ENCODE peak calls at places on chromosomes 16 and 17, in nine cellular contexts. N, I, O, J, S, V, L, E and X are unnamed samples.

GRCh38 chr17:6786618-6787017 is 10.6 kb downstream of the FBXO39 start:
- DNase-seq in E (no peak), V (no peak), S (no peak), O (no peak), I (no peak), J (no peak), L (peak), N (no peak), X (peak)

GRCh38 chr17:82876602-82877391 is 37.0 kb upstream of the ZNF750 start:
- DNase-seq in V (peak), E (peak), I (no peak), S (no peak), O (peak), J (no peak), N (peak), L (peak), X (peak)

GRCh38 chr17:16215002-16215272 is 397 bp downstream of the NCOR1 start:
- DNase-seq in N (no peak), I (no peak), J (no peak), L (no peak), E (no peak), V (peak), S (no peak), O (peak), X (no peak)

GRCh38 chr17:18143044-18143936 is 34.7 kb downstream of the MYO15A start:
- DNase-seq in I (no peak), O (peak), L (no peak), S (no peak), J (no peak), N (no peak), E (no peak), V (no peak), X (peak)

GRCh38 chr17:4908301-4908700 is 5.4 kb upstream of the CHRNE start:
- DNase-seq in O (no peak), S (no peak), N (no peak), L (peak), J (no peak), V (no peak), E (no peak), I (no peak), X (no peak)

GRCh38 chr16:61128545-61129323 is 907.5 kb downstream of the CDH8 start:
- DNase-seq in O (no peak), I (no peak), S (no peak), J (no peak), L (no peak), V (peak), N (peak), E (no peak), X (no peak)

GRCh38 chr17:19762515-19762961 is 14.4 kb upstream of the ALDH3A1 start:
- DNase-seq in S (no peak), V (peak), I (no peak), O (peak), N (peak), E (peak), L (peak), J (peak), X (peak)

GRCh38 chr16:68311316-68311620 is 449 bp downstream of the PRMT7 start:
- DNase-seq in I (no peak), V (no peak), L (no peak), N (no peak), S (no peak), J (no peak), O (peak), E (no peak), X (peak)

GRCh38 chr16:49596119-49596518 is 222.5 kb downstream of the C16orf78 start:
- DNase-seq in I (no peak), J (no peak), L (no peak), V (peak), N (no peak), S (no peak), O (no peak), E (peak), X (no peak)

GRCh38 chr16:20441221-20441620 is 10.1 kb upstream of the ACSM2A start:
- DNase-seq in V (no peak), I (no peak), E (no peak), N (no peak), L (no peak), O (no peak), J (no peak), S (no peak), X (no peak)

GRCh38 chr16:88264641-88265285 is 118.0 kb upstream of the ZNF469 start:
- DNase-seq in I (peak), L (peak), O (no peak), S (no peak), E (peak), J (no peak), N (peak), V (peak), X (peak)

GRCh38 chr17:521168-521525 is 168.5 kb upstream of the RPH3AL start:
- DNase-seq in L (no peak), O (no peak), I (no peak), S (no peak), J (no peak), V (peak), E (no peak), N (no peak), X (no peak)

GRCh38 chr17:61537264-61537771 is 53.7 kb downstream of the NACA2 start:
- DNase-seq in S (no peak), L (no peak), V (no peak), N (no peak), I (no peak), E (no peak), O (no peak), J (no peak), X (no peak)

GRCh38 chr16:58339452-58339938 is 44.7 kb upstream of the PRSS54 start:
- DNase-seq in O (peak), S (no peak), N (no peak), V (no peak), I (no peak), E (no peak), L (peak), J (no peak), X (peak)

GRCh38 chr17:67244621-67245072 is 349 bp downstream of the HELZ start:
- DNase-seq in V (no peak), L (no peak), N (no peak), I (no peak), O (peak), E (peak), S (no peak), J (no peak), X (no peak)

GRCh38 chr16:86740817-86741799 is 162.8 kb downstream of the FOXL1 start:
- DNase-seq in N (peak), E (no peak), L (no peak), O (peak), V (peak), S (no peak), J (no peak), I (no peak), X (peak)

GRCh38 chr17:59844884-59845594 is 47.7 kb downstream of the TUBD1 start:
- DNase-seq in V (no peak), L (peak), J (no peak), E (no peak), I (no peak), O (no peak), N (no peak), S (no peak), X (peak)